ENCODE peak calls at places on chromosomes 11 and 22, in nine cellular contexts. G, X, W, O, H, U, M, N and Z are unnamed samples.

GRCh38 chr11:103228807-103229206 is 119.6 kb downstream of the DYNC2H1 start:
- DNase-seq in G (no peak), X (no peak), W (no peak), O (no peak), H (no peak), U (no peak), M (no peak), N (no peak), Z (peak; percentile 57)

GRCh38 chr11:62337682-62338181 is 484 bp downstream of the ASRGL1 start:
- DNase-seq in G (peak; percentile 55), X (peak; percentile 61), W (no peak), O (peak; percentile 64), H (no peak), U (peak; percentile 37), M (peak; percentile 91), N (no peak), Z (peak; percentile 78)

GRCh38 chr22:46007003-46007847 is 30.3 kb upstream of the WNT7B start:
- DNase-seq in G (no peak), X (no peak), W (peak; percentile 81), O (peak; percentile 67), H (peak; percentile 43), U (no peak), M (no peak), N (no peak), Z (no peak)

GRCh38 chr11:3939211-3939610 is 83.7 kb downstream of the STIM1 start:
- DNase-seq in G (no peak), X (no peak), W (peak; percentile 73), O (no peak), H (peak; percentile 57), U (no peak), M (no peak), N (no peak), Z (no peak)

GRCh38 chr11:61756452-61757212 is 4.2 kb downstream of the MYRF start:
- DNase-seq in G (peak; percentile 88), X (no peak), W (peak; percentile 9), O (no peak), H (no peak), U (peak; percentile 74), M (no peak), N (no peak), Z (no peak)

GRCh38 chr22:40107756-40108437 is 69.8 kb upstream of the TNRC6B start:
- DNase-seq in G (peak; percentile 14), X (no peak), W (peak; percentile 72), O (no peak), H (peak; percentile 42), U (no peak), M (no peak), N (no peak), Z (no peak)

GRCh38 chr11:32830413-32830738 is 649 bp downstream of the PRRG4 start:
- DNase-seq in G (peak; percentile 77), X (no peak), W (peak; percentile 9), O (peak; percentile 44), H (no peak), U (no peak), M (no peak), N (no peak), Z (no peak)

GRCh38 chr11:119340335-119341221 is at the start of gene C1QTNF5:
- DNase-seq in G (peak; percentile 78), X (peak; percentile 70), W (peak; percentile 53), O (peak; percentile 90), H (no peak), U (no peak), M (no peak), N (no peak), Z (peak; percentile 79)

GRCh38 chr11:78474451-78474850 is 56.8 kb upstream of the GAB2 start:
- DNase-seq in G (no peak), X (no peak), W (no peak), O (no peak), H (no peak), U (no peak), M (no peak), N (no peak), Z (no peak)

GRCh38 chr11:86978756-86979608 is 23.8 kb upstream of the FZD4 start:
- DNase-seq in G (peak; percentile 48), X (no peak), W (peak; percentile 35), O (no peak), H (no peak), U (peak; percentile 42), M (no peak), N (no peak), Z (no peak)

GRCh38 chr11:95762513-95762912 is 27.1 kb downstream of the FAM76B start:
- DNase-seq in G (no peak), X (no peak), W (no peak), O (no peak), H (no peak), U (no peak), M (no peak), N (no peak), Z (no peak)